ENCODE peak calls at places on chromosomes 7 and 10, in four cellular contexts. One of them, this sample, is unnamed.

GRCh38 chr7:124088590-124088989 is 55.7 kb upstream of the TMEM229A start:
- DNase-seq in HCT116: no peak
- DNase-seq in H1: no peak
- DNase-seq in HepG2: no peak
- DNase-seq in this sample: no peak

GRCh38 chr7:90761584-90761983 is 165.5 kb downstream of the CDK14 start:
- DNase-seq in HCT116: no peak
- DNase-seq in H1: no peak
- DNase-seq in HepG2: no peak
- DNase-seq in this sample: no peak

GRCh38 chr10:121266370-121266769 is 331.9 kb downstream of the FGFR2 start:
- DNase-seq in HCT116: no peak
- DNase-seq in H1: no peak
- DNase-seq in HepG2: no peak
- DNase-seq in this sample: no peak

GRCh38 chr10:99775850-99776249 is 6.6 kb upstream of the ABCC2 start:
- DNase-seq in HCT116: peak
- DNase-seq in H1: no peak
- DNase-seq in HepG2: peak
- DNase-seq in this sample: no peak

GRCh38 chr10:86085136-86085535 is 281.5 kb downstream of the GRID1 start:
- DNase-seq in HCT116: no peak
- DNase-seq in H1: no peak
- DNase-seq in HepG2: no peak
- DNase-seq in this sample: no peak

GRCh38 chr10:61850376-61850775 is 51.1 kb upstream of the ARID5B start:
- DNase-seq in HCT116: no peak
- DNase-seq in H1: no peak
- DNase-seq in HepG2: no peak
- DNase-seq in this sample: no peak

GRCh38 chr7:87435546-87435945 is 39.9 kb downstream of the ABCB4 start:
- DNase-seq in HCT116: no peak
- DNase-seq in H1: no peak
- DNase-seq in HepG2: no peak
- DNase-seq in this sample: no peak

GRCh38 chr7:1621718-1622117 is 48.4 kb upstream of the ELFN1 start:
- DNase-seq in HCT116: no peak
- DNase-seq in H1: no peak
- DNase-seq in HepG2: no peak
- DNase-seq in this sample: no peak

GRCh38 chr7:80804581-80804980 is 114.3 kb downstream of the SEMA3C start:
- DNase-seq in HCT116: no peak
- DNase-seq in H1: no peak
- DNase-seq in HepG2: no peak
- DNase-seq in this sample: no peak

GRCh38 chr7:150994141-150994837 is 3.5 kb downstream of the NOS3 start:
- DNase-seq in HCT116: no peak
- DNase-seq in H1: no peak
- DNase-seq in HepG2: no peak
- DNase-seq in this sample: no peak

GRCh38 chr7:139680676-139681462 is 96.9 kb downstream of the HIPK2 start:
- DNase-seq in HCT116: peak
- DNase-seq in H1: no peak
- DNase-seq in HepG2: no peak
- DNase-seq in this sample: no peak

GRCh38 chr10:103843045-103843444 is 12.3 kb downstream of the SH3PXD2A start:
- DNase-seq in HCT116: no peak
- DNase-seq in H1: no peak
- DNase-seq in HepG2: no peak
- DNase-seq in this sample: no peak

GRCh38 chr10:114281461-114281860 is 42.4 kb downstream of the VWA2 start:
- DNase-seq in HCT116: no peak
- DNase-seq in H1: no peak
- DNase-seq in HepG2: no peak
- DNase-seq in this sample: no peak

GRCh38 chr7:81111358-81111757 is 192.5 kb upstream of the SEMA3C start:
- DNase-seq in HCT116: peak
- DNase-seq in H1: no peak
- DNase-seq in HepG2: no peak
- DNase-seq in this sample: no peak

GRCh38 chr7:1246170-1246870 is 13.6 kb downstream of the UNCX start:
- DNase-seq in HCT116: no peak
- DNase-seq in H1: no peak
- DNase-seq in HepG2: no peak
- DNase-seq in this sample: no peak

GRCh38 chr10:102300289-102300843 is 55.0 kb downstream of the GBF1 start:
- DNase-seq in HCT116: no peak
- DNase-seq in H1: no peak
- DNase-seq in HepG2: peak
- DNase-seq in this sample: no peak

GRCh38 chr10:15369642-15370211 is 1.4 kb downstream of the FAM171A1 start:
- DNase-seq in HCT116: no peak
- DNase-seq in H1: no peak
- DNase-seq in HepG2: no peak
- DNase-seq in this sample: no peak

GRCh38 chr7:141649865-141650499 is 52.0 kb downstream of the DENND11 start:
- DNase-seq in HCT116: peak
- DNase-seq in H1: peak
- DNase-seq in HepG2: peak
- DNase-seq in this sample: peak

GRCh38 chr7:32204361-32205018 is 134.3 kb upstream of the PDE1C start:
- DNase-seq in HCT116: peak
- DNase-seq in H1: peak
- DNase-seq in HepG2: peak
- DNase-seq in this sample: peak

GRCh38 chr7:138869353-138869752 is 71.4 kb upstream of the ATP6V0A4 start:
- DNase-seq in HCT116: no peak
- DNase-seq in H1: no peak
- DNase-seq in HepG2: no peak
- DNase-seq in this sample: no peak

GRCh38 chr10:28593811-28594210 is 60.9 kb downstream of the WAC start:
- DNase-seq in HCT116: no peak
- DNase-seq in H1: no peak
- DNase-seq in HepG2: no peak
- DNase-seq in this sample: peak

GRCh38 chr7:464712-465461 is 54.8 kb downstream of the PDGFA start:
- DNase-seq in HCT116: no peak
- DNase-seq in H1: no peak
- DNase-seq in HepG2: peak
- DNase-seq in this sample: no peak

GRCh38 chr7:32536585-32536984 is 41.3 kb downstream of the AVL9 start:
- DNase-seq in HCT116: peak
- DNase-seq in H1: no peak
- DNase-seq in HepG2: no peak
- DNase-seq in this sample: no peak

GRCh38 chr7:34761627-34762026 is 103.6 kb downstream of the NPSR1 start:
- DNase-seq in HCT116: no peak
- DNase-seq in H1: no peak
- DNase-seq in HepG2: no peak
- DNase-seq in this sample: no peak

GRCh38 chr7:80918909-80919721 is at the start of gene SEMA3C:
- DNase-seq in HCT116: peak
- DNase-seq in H1: peak
- DNase-seq in HepG2: peak
- DNase-seq in this sample: peak

GRCh38 chr7:101563933-101564777 is 64.9 kb downstream of the MYL10 start:
- DNase-seq in HCT116: no peak
- DNase-seq in H1: no peak
- DNase-seq in HepG2: no peak
- DNase-seq in this sample: no peak

GRCh38 chr7:120303105-120303504 is 30.1 kb downstream of the KCND2 start:
- DNase-seq in HCT116: no peak
- DNase-seq in H1: no peak
- DNase-seq in HepG2: no peak
- DNase-seq in this sample: no peak

GRCh38 chr10:30378607-30379006 is 29.5 kb upstream of the MTPAP start:
- DNase-seq in HCT116: no peak
- DNase-seq in H1: no peak
- DNase-seq in HepG2: no peak
- DNase-seq in this sample: peak

GRCh38 chr7:7504910-7505704 is 30.6 kb downstream of the COL28A1 start:
- DNase-seq in HCT116: no peak
- DNase-seq in H1: no peak
- DNase-seq in HepG2: no peak
- DNase-seq in this sample: no peak

GRCh38 chr7:129669901-129670300 is 58.4 kb downstream of the NRF1 start:
- DNase-seq in HCT116: no peak
- DNase-seq in H1: no peak
- DNase-seq in HepG2: no peak
- DNase-seq in this sample: no peak

GRCh38 chr7:28638914-28639313 is 226.6 kb downstream of the CREB5 start:
- DNase-seq in HCT116: no peak
- DNase-seq in H1: no peak
- DNase-seq in HepG2: no peak
- DNase-seq in this sample: no peak

GRCh38 chr10:80409121-80409520 is 770 bp downstream of the PRXL2A start:
- DNase-seq in HCT116: no peak
- DNase-seq in H1: no peak
- DNase-seq in HepG2: no peak
- DNase-seq in this sample: no peak

GRCh38 chr7:69598487-69599148 is 343 bp downstream of the AUTS2 start:
- DNase-seq in HCT116: no peak
- DNase-seq in H1: no peak
- DNase-seq in HepG2: no peak
- DNase-seq in this sample: no peak

GRCh38 chr7:105990726-105991465 is 27.8 kb downstream of the CDHR3 start:
- DNase-seq in HCT116: no peak
- DNase-seq in H1: peak
- DNase-seq in HepG2: no peak
- DNase-seq in this sample: peak
- TF ChIP-seq ZNF274 in HCT116: no peak
- TF ChIP-seq ZNF274 in H1: no peak
- TF ChIP-seq ZNF274 in HepG2: no peak
- TF ChIP-seq ZNF274 in this sample: no peak

DNA sequence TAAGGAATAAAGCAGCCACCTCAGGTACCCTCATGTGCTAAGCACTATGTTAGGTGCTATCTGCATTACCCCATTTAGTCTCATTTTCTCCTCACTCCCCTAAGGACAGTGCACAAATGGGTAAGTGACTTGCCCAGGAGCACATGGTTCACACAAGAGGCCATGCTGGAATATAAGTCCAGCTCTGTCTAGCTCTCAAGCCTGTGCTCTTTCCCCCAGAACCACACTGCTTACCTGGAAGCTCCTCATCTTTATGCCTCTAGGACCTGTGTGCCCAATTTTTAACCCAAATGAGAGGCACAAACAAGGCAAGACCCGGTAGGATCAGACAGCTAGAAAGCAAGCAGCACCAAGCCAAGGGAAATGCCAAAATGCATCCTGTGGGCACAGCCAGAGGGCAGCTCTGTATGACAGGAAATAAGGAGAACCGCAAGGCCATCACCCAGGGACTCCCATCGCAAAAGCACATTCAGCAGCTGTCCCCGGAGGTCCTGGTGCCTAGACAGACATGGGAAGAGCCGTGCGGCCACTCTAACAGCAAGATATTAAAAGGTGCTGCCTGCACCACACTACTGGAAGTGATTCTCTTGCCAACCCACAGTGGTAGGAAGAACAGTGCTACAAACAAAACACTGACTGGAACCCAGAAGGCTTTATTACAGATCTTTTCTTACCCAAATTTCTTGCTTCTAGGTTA is 88.1 kb downstream of the GSAP start:
- DNase-seq in HCT116: no peak
- DNase-seq in H1: no peak
- DNase-seq in HepG2: no peak
- DNase-seq in this sample: no peak
- TF ChIP-seq ZNF274 in HCT116: no peak
- TF ChIP-seq ZNF274 in H1: no peak
- TF ChIP-seq ZNF274 in HepG2: no peak
- TF ChIP-seq ZNF274 in this sample: no peak

GRCh38 chr7:36895112-36895511 is 170.8 kb upstream of the AOAH start:
- DNase-seq in HCT116: no peak
- DNase-seq in H1: no peak
- DNase-seq in HepG2: no peak
- DNase-seq in this sample: no peak
- TF ChIP-seq ZNF274 in HCT116: no peak
- TF ChIP-seq ZNF274 in H1: no peak
- TF ChIP-seq ZNF274 in HepG2: no peak
- TF ChIP-seq ZNF274 in this sample: no peak

GRCh38 chr7:15131661-15132060 is 229.1 kb upstream of the DGKB start:
- DNase-seq in HCT116: no peak
- DNase-seq in H1: no peak
- DNase-seq in HepG2: no peak
- DNase-seq in this sample: no peak
- TF ChIP-seq ZNF274 in HCT116: no peak
- TF ChIP-seq ZNF274 in H1: no peak
- TF ChIP-seq ZNF274 in HepG2: no peak
- TF ChIP-seq ZNF274 in this sample: no peak

GRCh38 chr10:78331391-78331922 is 297.8 kb downstream of the RPS24 start:
- DNase-seq in HCT116: no peak
- DNase-seq in H1: no peak
- DNase-seq in HepG2: no peak
- DNase-seq in this sample: no peak
- TF ChIP-seq ZNF274 in HCT116: no peak
- TF ChIP-seq ZNF274 in H1: no peak
- TF ChIP-seq ZNF274 in HepG2: no peak
- TF ChIP-seq ZNF274 in this sample: no peak

DNA sequence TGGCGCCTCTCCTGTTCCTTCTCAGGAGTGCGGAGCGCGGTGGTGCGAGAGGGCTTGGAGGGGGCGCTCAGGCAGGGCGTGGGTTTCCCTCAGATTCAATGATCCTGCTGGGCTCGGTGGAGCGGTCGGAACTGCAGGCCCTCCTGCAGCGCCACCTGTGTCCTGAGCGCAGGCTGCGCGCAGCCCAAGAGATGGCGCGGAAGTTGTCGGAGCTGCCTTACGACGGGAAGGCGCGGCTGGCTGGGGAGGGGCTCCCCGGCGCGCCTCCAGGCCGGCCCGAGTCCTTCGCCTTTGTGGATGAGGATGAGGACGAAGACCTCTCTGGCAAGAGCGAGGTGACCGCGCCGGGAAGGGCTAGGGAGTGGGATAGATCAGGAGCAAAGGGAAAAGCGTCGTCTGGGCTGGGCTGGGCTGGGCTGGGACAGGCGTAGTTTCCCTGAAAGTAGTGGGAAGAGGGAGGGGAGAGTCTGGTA is 17.0 kb downstream of the FAM131B start:
- DNase-seq in HCT116: peak
- DNase-seq in H1: peak
- DNase-seq in HepG2: no peak
- DNase-seq in this sample: peak
- TF ChIP-seq ZNF274 in HCT116: no peak
- TF ChIP-seq ZNF274 in H1: no peak
- TF ChIP-seq ZNF274 in HepG2: no peak
- TF ChIP-seq ZNF274 in this sample: no peak

DNA sequence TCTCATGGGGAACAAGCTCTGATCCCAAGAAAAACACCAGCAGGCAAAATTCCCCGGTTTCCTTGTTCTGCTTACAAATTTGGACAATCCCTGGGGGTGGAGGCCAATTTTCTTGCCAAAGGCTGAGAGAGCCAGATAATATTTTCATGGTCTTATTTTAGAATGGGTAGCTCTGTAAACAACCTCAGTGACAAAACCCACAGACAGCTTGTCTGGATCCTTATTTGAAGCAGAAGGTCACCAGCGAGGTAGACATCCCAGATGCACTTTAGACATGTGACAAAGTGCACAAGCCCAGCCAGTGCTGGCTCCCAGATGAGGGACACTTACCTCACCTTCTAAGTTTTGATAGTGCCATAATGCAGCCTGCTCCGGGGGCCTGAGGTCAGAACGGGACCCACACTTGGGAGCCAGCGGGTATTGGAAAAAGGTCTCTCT is 102.6 kb upstream of the DDC start:
- DNase-seq in HCT116: no peak
- DNase-seq in H1: no peak
- DNase-seq in HepG2: no peak
- DNase-seq in this sample: no peak
- TF ChIP-seq ZNF274 in HCT116: no peak
- TF ChIP-seq ZNF274 in H1: no peak
- TF ChIP-seq ZNF274 in HepG2: no peak
- TF ChIP-seq ZNF274 in this sample: no peak